ENCODE peak calls at places on chromosomes 13 and 19, in ten cellular contexts. B is CD8-positive, alpha-beta T cell; Q is mucosa of descending colon; I is NCI-H460; W is breast epithelium; P is NCI-H748 treated with DMSO at 0.1 percent for 48 hours; V is NB4; L is left ventricle myocardium inferior; Z is fibroblast of villous mesenchyme; M is iris pigment epithelial cell. F is an unnamed sample.

GRCh38 chr19:9881720-9882119 is 46.6 kb downstream of the PIN1 start:
- DNase-seq in P (no peak), B (no peak), I (no peak), M (no peak), W (no peak), V (no peak), Z (no peak), L (no peak), Q (peak; percentile 58), F (no peak)

GRCh38 chr19:32916969-32917611 is 47.5 kb upstream of the SLC7A9 start:
- DNase-seq in P (no peak), Z (no peak), B (no peak), I (no peak), V (no peak), W (no peak), M (peak; percentile 31), Q (no peak), L (no peak), F (no peak)

GRCh38 chr13:71865858-71866172 is 1.2 kb downstream of the DACH1 start:
- DNase-seq in Q (peak; percentile 45), W (no peak), I (no peak), V (peak; percentile 64), M (peak; percentile 15), P (peak; percentile 25), Z (peak; percentile 25), L (peak; percentile 18), B (no peak), F (no peak)

GRCh38 chr13:44664308-44664707 is 88.2 kb upstream of the TSC22D1 start:
- DNase-seq in L (no peak), P (no peak), Z (no peak), I (no peak), B (no peak), W (no peak), Q (no peak), M (no peak), V (no peak), F (no peak)

GRCh38 chr13:72774019-72774418 is 7.7 kb downstream of the DIS3 start:
- DNase-seq in L (no peak), P (no peak), Z (peak; percentile 64), W (no peak), M (peak; percentile 83), B (no peak), Q (no peak), V (no peak), I (no peak), F (no peak)

GRCh38 chr13:99894835-99895427 is 76.6 kb downstream of the ZIC5 start:
- DNase-seq in V (no peak), L (no peak), Z (no peak), W (no peak), I (no peak), B (no peak), M (no peak), Q (peak; percentile 40), P (no peak), F (no peak)

GRCh38 chr13:57138988-57139387 is 1.7 kb upstream of the PRR20A start:
- DNase-seq in I (no peak), B (no peak), L (no peak), P (no peak), W (no peak), Z (no peak), M (no peak), V (no peak), Q (no peak), F (no peak)

GRCh38 chr19:29364224-29364726 is 151.3 kb upstream of the UQCRFS1 start:
- DNase-seq in P (no peak), Q (no peak), M (no peak), W (no peak), B (no peak), V (no peak), L (no peak), Z (no peak), I (no peak), F (no peak)

GRCh38 chr13:114002771-114003321 is 29.0 kb upstream of the C13orf46 start:
- DNase-seq in B (no peak), M (no peak), W (no peak), Z (no peak), L (peak; percentile 10), V (no peak), I (no peak), Q (peak; percentile 18), P (no peak), F (no peak)

GRCh38 chr13:74250738-74251190 is 116.6 kb upstream of the KLF12 start:
- DNase-seq in V (no peak), I (no peak), Q (no peak), L (no peak), Z (peak; percentile 53), W (no peak), M (peak; percentile 47), B (no peak), P (no peak), F (no peak)

GRCh38 chr13:77516342-77516789 is 19.1 kb upstream of the SCEL start:
- DNase-seq in L (no peak), V (no peak), I (no peak), M (peak; percentile 76), W (no peak), Z (no peak), P (no peak), B (no peak), Q (no peak), F (no peak)

GRCh38 chr19:55377356-55378131 is 918 bp downstream of the TMEM190 start:
- DNase-seq in L (no peak), P (no peak), W (no peak), V (no peak), Q (no peak), Z (no peak), I (no peak), M (no peak), B (no peak), F (no peak)

GRCh38 chr13:106919093-106919492 is 351.2 kb upstream of the ARGLU1 start:
- DNase-seq in P (no peak), L (no peak), Q (no peak), Z (no peak), V (no peak), B (no peak), I (no peak), W (no peak), M (peak; percentile 9), F (no peak)

GRCh38 chr19:3652422-3652821 is 25.8 kb upstream of the CACTIN start:
- DNase-seq in L (no peak), M (no peak), P (no peak), Q (no peak), Z (no peak), W (no peak), I (no peak), B (no peak), V (no peak), F (no peak)

GRCh38 chr19:3450796-3451411 is 29.4 kb downstream of the SMIM24 start:
- DNase-seq in I (peak; percentile 81), Z (peak; percentile 100), W (no peak), M (peak; percentile 100), B (no peak), P (no peak), Q (no peak), V (peak; percentile 44), L (peak; percentile 65), F (no peak)

GRCh38 chr19:50975766-50976165 is 6.4 kb upstream of the KLK6 start:
- DNase-seq in W (peak; percentile 88), V (no peak), Q (no peak), M (no peak), Z (no peak), I (no peak), B (no peak), L (no peak), P (no peak), F (no peak)

GRCh38 chr13:92500192-92500591 is 726.4 kb upstream of the GPC6 start:
- DNase-seq in M (no peak), Z (no peak), Q (no peak), B (no peak), L (no peak), W (no peak), V (no peak), P (no peak), I (no peak), F (no peak)

GRCh38 chr13:106599875-106600797 is 32.2 kb upstream of the ARGLU1 start:
- DNase-seq in M (peak; percentile 90), Q (no peak), P (no peak), Z (peak; percentile 80), W (no peak), V (no peak), I (no peak), B (no peak), L (no peak), F (no peak)

GRCh38 chr19:18648971-18649310 is 12.1 kb downstream of the KLHL26 start:
- DNase-seq in W (no peak), Z (peak; percentile 43), I (no peak), P (no peak), Q (no peak), B (no peak), V (no peak), L (no peak), M (peak; percentile 31), F (no peak)

GRCh38 chr13:48542581-48543341 is 9.9 kb upstream of the RCBTB2 start:
- DNase-seq in Z (peak; percentile 19), P (no peak), B (no peak), Q (peak; percentile 49), M (peak; percentile 45), W (peak; percentile 24), V (peak; percentile 42), L (peak; percentile 64), I (no peak), F (peak; percentile 36)

GRCh38 chr13:49113526-49114286 is 106.4 kb upstream of the MLNR start:
- DNase-seq in I (no peak), Q (no peak), B (no peak), P (no peak), M (peak; percentile 79), V (peak; percentile 81), Z (peak; percentile 45), L (no peak), W (no peak), F (no peak)

GRCh38 chr13:25463496-25463895 is 91.7 kb downstream of the ATP8A2 start:
- DNase-seq in Z (peak; percentile 10), I (no peak), L (no peak), B (no peak), P (no peak), Q (no peak), M (peak; percentile 25), W (no peak), V (no peak), F (no peak)

GRCh38 chr13:97231832-97232201 is 9.7 kb downstream of the MBNL2 start:
- DNase-seq in P (no peak), Q (no peak), M (no peak), W (no peak), I (no peak), V (no peak), L (no peak), B (no peak), Z (no peak), F (no peak)

GRCh38 chr19:2475018-2475701 is 767 bp upstream of the GADD45B start:
- DNase-seq in M (peak; percentile 70), Z (peak; percentile 57), I (no peak), W (peak; percentile 58), B (peak; percentile 56), Q (peak; percentile 71), P (peak; percentile 47), L (peak; percentile 62), V (peak; percentile 65), F (no peak)

GRCh38 chr19:58469241-58470013 is 2.5 kb downstream of the ZNF324 start:
- DNase-seq in Q (no peak), P (no peak), Z (no peak), W (no peak), I (no peak), B (no peak), V (no peak), M (no peak), L (no peak), F (no peak)